ENCODE peak calls at places on chromosomes 3 and 15, in five cellular contexts. Y is left ventricle myocardium inferior, V is stomach, A is neuronal stem cell, Q is aorta. T is an unnamed sample.

GRCh38 chr15:41180206-41180789 is 50.3 kb downstream of the EXD1 start:
- DNase-seq in Y (no peak), V (no peak), A (no peak), Q (no peak), T (no peak)

GRCh38 chr15:63514533-63514943 is 10.1 kb downstream of the USP3 start:
- DNase-seq in Y (no peak), V (no peak), A (no peak), Q (no peak), T (peak; percentile 36)

GRCh38 chr15:93001156-93001555 is 87.9 kb downstream of the RGMA start:
- DNase-seq in Y (no peak), V (no peak), A (no peak), Q (no peak), T (no peak)

GRCh38 chr3:160707187-160707789 is 30.3 kb downstream of the ARL14 start:
- DNase-seq in Y (no peak), V (no peak), A (peak; percentile 43), Q (no peak), T (peak; percentile 12)

GRCh38 chr3:94441494-94441847 is 378.6 kb downstream of the NSUN3 start:
- DNase-seq in Y (no peak), V (no peak), A (no peak), Q (no peak), T (no peak)

GRCh38 chr3:175416600-175416999 is 557.5 kb downstream of the NAALADL2 start:
- DNase-seq in Y (no peak), V (no peak), A (no peak), Q (no peak), T (no peak)

GRCh38 chr3:70431906-70432305 is 119.5 kb upstream of the MDFIC2 start:
- DNase-seq in Y (no peak), V (no peak), A (no peak), Q (no peak), T (no peak)

GRCh38 chr3:143885803-143886427 is 37.6 kb upstream of the SLC9A9 start:
- DNase-seq in Y (no peak), V (no peak), A (no peak), Q (no peak), T (peak; percentile 34)

GRCh38 chr15:85289677-85290365 is 90.6 kb upstream of the AKAP13 start:
- DNase-seq in Y (peak; percentile 42), V (peak; percentile 81), A (no peak), Q (no peak), T (peak; percentile 87)

GRCh38 chr3:24128195-24129005 is 183.3 kb downstream of the NR1D2 start:
- DNase-seq in Y (no peak), V (no peak), A (no peak), Q (no peak), T (no peak)

GRCh38 chr3:88957751-88958452 is 149.5 kb upstream of the EPHA3 start:
- DNase-seq in Y (no peak), V (no peak), A (no peak), Q (no peak), T (no peak)

DNA sequence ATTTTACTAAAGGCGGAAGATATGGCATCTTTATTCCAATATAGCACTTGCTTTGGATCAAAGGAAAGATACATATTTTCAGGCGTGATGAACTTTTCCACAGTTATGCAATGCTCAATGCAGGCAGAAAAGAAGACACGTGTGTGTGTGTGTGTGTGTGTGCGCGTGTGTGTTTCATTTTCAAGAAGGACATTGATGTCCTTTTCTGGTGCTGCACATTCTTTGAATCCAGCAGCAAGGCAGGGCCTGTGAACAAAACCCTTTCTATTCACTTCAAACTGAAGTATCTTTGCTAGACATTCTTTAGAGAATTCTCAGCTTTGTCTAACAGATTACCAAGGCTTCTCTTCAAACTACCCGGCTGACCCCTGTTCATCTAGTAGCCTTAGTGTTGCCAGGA is 124.6 kb downstream of the CD47 start:
- DNase-seq in Y (no peak), V (no peak), A (peak; percentile 54), Q (no peak), T (no peak)
- H3K4me3 ChIP-seq in Y (no peak overlapping the region), V (no peak overlapping the region), A (no peak overlapping the region), Q (no peak overlapping the region), T (no peak overlapping the region)

DNA sequence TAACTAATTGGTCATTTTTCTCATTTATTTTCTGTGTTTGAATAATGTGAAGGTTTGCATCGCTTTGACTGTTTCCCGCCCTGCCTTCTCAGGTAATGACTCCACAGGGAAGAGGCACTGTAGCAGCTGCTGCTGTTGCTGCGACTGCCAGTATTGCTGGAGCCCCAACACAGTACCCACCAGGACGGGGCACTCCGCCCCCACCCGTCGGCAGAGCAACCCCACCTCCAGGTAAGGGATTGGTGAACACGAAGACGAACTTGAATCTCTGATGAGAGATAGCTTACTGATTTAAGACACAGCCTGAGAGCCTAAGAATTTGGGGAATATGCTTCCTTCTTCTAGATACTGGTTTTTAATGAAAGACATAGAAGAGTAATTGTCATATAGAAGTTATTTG is 22.9 kb downstream of the SNRPN start:
- DNase-seq in Y (no peak), V (no peak), A (no peak), Q (no peak), T (no peak)
- H3K9me3 ChIP-seq in Y (peaks cover 76% of the 10 kb centered on the region), V (peaks cover 43% of the 10 kb centered on the region), A (no peaks in the 10 kb centered on the region), Q (peaks cover 7% of the 10 kb centered on the region), T (peaks cover 6% of the 10 kb centered on the region)

DNA sequence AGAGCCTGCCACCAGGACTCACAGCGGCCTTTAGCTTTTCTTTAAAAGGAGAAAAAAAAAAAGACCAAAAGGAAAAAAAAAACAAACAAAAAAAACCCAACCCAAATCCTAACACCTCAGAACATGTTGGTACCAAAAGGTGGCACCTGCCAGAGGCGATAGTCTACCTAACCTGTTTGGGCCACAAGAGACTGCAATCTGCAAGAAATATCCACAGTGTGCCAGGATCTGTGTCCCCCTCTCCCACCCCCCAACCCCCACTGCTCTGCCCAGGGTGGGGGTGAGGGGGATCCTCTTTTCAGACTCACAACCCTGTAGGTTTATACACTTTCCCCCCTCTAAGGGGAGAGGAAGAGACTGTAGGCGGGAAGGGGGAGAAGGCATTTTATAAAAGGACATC is 49.1 kb downstream of the TLE3 start:
- DNase-seq in Y (no peak), V (no peak), A (no peak), Q (peak; percentile 16), T (no peak)
- H3K36me3 ChIP-seq in Y (peaks cover 42% of the 10 kb centered on the region), V (peaks cover 68% of the 10 kb centered on the region), A (peaks cover 25% of the 10 kb centered on the region), Q (peaks cover 8% of the 10 kb centered on the region), T (peaks cover 18% of the 10 kb centered on the region)

DNA sequence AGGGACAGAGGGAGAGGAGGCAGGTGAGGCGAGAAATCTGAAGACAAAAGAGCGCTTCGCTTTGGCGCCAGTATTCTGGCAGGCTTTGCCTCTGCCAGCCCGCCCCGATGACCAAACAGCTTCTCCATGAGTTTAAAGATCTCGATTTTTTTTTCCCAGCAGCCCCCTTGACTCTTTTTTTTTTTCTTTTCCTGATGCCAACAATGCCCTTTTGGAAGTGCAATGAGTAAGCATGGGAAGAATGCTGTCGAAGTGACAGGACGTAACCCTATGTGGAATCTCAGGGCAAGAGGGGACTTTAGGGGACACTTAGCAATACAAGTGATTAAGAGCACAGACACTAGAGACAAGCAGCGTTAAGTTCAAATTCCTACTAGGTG is 211.7 kb downstream of the FGF12 start:
- DNase-seq in Y (no peak), V (no peak), A (no peak), Q (no peak), T (no peak)
- H3K4me3 ChIP-seq in Y (peak overlapping the region; percentile 68), V (peak overlapping the region; percentile 49), A (no peak overlapping the region), Q (no peak overlapping the region), T (peak overlapping the region; percentile 73)

GRCh38 chr3:136899622-136900158 is 37.7 kb downstream of the NCK1 start:
- DNase-seq in Y (no peak), V (no peak), A (no peak), Q (no peak), T (no peak)
- H3K9me3 ChIP-seq in Y (peaks cover 29% of the 10 kb centered on the region), V (peaks cover 5% of the 10 kb centered on the region), A (peaks cover 2% of the 10 kb centered on the region), Q (peaks cover 2% of the 10 kb centered on the region), T (no peaks in the 10 kb centered on the region)

DNA sequence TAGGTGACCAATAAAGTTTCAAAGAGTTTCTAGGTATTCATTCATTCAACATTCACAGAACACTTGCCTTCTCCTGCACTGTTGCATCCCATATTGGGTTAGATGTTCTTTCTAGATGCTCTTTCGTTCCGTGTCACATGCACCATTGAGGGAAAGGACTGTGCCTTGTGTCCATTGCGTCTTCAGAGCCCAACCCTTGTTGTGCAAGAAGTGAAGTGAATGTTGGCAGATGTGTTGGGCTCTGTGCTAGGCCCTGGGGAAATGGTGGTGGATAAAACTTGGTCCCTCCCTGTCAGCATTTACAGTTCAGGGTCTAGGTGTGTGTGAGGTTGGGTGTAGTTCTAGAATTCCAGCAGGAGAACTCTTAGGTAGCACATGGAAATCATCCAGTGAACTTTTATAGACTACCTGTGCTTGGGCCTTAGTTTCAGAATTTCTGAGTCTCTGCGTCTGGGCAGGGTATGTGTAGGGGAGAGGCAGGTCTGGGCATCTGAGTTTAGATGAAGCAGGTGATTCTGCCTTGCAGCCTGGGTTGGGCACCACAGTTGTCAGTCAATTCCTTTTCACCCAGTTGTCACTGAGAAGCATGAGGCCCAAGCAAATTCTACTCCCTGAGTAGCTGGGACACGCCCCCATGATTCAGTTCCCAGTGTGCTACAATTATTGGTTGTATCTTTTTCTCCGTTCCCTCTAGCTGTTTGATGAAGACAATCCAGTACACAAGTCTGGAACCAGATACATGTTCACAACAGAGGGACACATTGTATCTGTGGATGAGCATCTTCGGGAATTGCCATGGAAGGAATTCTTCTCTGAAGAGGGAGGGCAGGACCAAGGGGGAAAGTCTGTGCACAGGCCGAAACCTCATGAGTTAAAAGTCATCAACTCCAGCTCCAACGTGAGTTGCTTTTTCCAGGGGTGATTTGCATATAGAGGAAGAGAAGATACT is 25.4 kb downstream of the EDEM1 start:
- DNase-seq in Y (no peak), V (no peak), A (no peak), Q (no peak), T (no peak)
- H3K36me3 ChIP-seq in Y (peaks cover 100% of the 10 kb centered on the region), V (peaks cover 99% of the 10 kb centered on the region), A (peaks cover 54% of the 10 kb centered on the region), Q (peaks cover 23% of the 10 kb centered on the region), T (peaks cover 69% of the 10 kb centered on the region)

T was measured in body of pancreas.